ENCODE peak calls at places on chromosomes 13 and 19, in five cellular contexts. One of them, this sample, is unnamed.

GRCh38 chr19:11581740-11582139 is 4.3 kb upstream of the ACP5 start:
- DNase-seq in SK-N-SH: no peak
- DNase-seq in A549: no peak
- DNase-seq in K562: peak
- DNase-seq in GM12878: peak
- DNase-seq in this sample: peak

GRCh38 chr13:82848766-82849165 is 1033.5 kb downstream of the SLITRK1 start:
- DNase-seq in SK-N-SH: no peak
- DNase-seq in A549: no peak
- DNase-seq in GM12878: no peak
- DNase-seq in K562: no peak
- DNase-seq in this sample: no peak

GRCh38 chr13:103236213-103236612 is 170.0 kb upstream of the SLC10A2 start:
- DNase-seq in SK-N-SH: no peak
- DNase-seq in A549: no peak
- DNase-seq in GM12878: no peak
- DNase-seq in K562: no peak
- DNase-seq in this sample: no peak

GRCh38 chr19:1355974-1356865 is 27.5 kb upstream of the NDUFS7 start:
- DNase-seq in K562: no peak
- DNase-seq in SK-N-SH: no peak
- DNase-seq in A549: no peak
- DNase-seq in GM12878: no peak
- DNase-seq in this sample: peak

GRCh38 chr13:39876258-39876657 is 220.8 kb downstream of the COG6 start:
- DNase-seq in A549: peak
- DNase-seq in SK-N-SH: no peak
- DNase-seq in GM12878: no peak
- DNase-seq in K562: no peak
- DNase-seq in this sample: peak

GRCh38 chr19:13396256-13397080 is 109.8 kb downstream of the CACNA1A start:
- DNase-seq in GM12878: no peak
- DNase-seq in SK-N-SH: no peak
- DNase-seq in K562: peak
- DNase-seq in A549: peak
- DNase-seq in this sample: peak

GRCh38 chr19:591099-591958 is 1.6 kb downstream of the HCN2 start:
- DNase-seq in A549: no peak
- DNase-seq in SK-N-SH: no peak
- DNase-seq in K562: peak
- DNase-seq in GM12878: no peak
- DNase-seq in this sample: no peak

GRCh38 chr13:33229446-33230177 is 55.9 kb downstream of the STARD13 start:
- DNase-seq in A549: no peak
- DNase-seq in K562: no peak
- DNase-seq in SK-N-SH: peak
- DNase-seq in GM12878: no peak
- DNase-seq in this sample: no peak

GRCh38 chr13:106318941-106319411 is 216.5 kb downstream of the EFNB2 start:
- DNase-seq in K562: no peak
- DNase-seq in SK-N-SH: no peak
- DNase-seq in GM12878: no peak
- DNase-seq in A549: peak
- DNase-seq in this sample: peak

GRCh38 chr13:37187110-37187509 is 81.6 kb upstream of the CSNK1A1L start:
- DNase-seq in A549: no peak
- DNase-seq in SK-N-SH: no peak
- DNase-seq in K562: no peak
- DNase-seq in GM12878: no peak
- DNase-seq in this sample: no peak

GRCh38 chr13:28528848-28529247 is 33.9 kb upstream of the FLT1 start:
- DNase-seq in K562: no peak
- DNase-seq in GM12878: no peak
- DNase-seq in A549: no peak
- DNase-seq in SK-N-SH: no peak
- DNase-seq in this sample: no peak

GRCh38 chr13:28526876-28527275 is 31.9 kb upstream of the FLT1 start:
- DNase-seq in SK-N-SH: no peak
- DNase-seq in GM12878: no peak
- DNase-seq in K562: no peak
- DNase-seq in A549: no peak
- DNase-seq in this sample: no peak

GRCh38 chr13:28529836-28530235 is 34.9 kb upstream of the FLT1 start:
- DNase-seq in SK-N-SH: no peak
- DNase-seq in GM12878: no peak
- DNase-seq in A549: no peak
- DNase-seq in K562: no peak
- DNase-seq in this sample: no peak

GRCh38 chr13:28528388-28528787 is 33.5 kb upstream of the FLT1 start:
- DNase-seq in K562: peak
- DNase-seq in A549: no peak
- DNase-seq in SK-N-SH: no peak
- DNase-seq in GM12878: no peak
- DNase-seq in this sample: no peak

DNA sequence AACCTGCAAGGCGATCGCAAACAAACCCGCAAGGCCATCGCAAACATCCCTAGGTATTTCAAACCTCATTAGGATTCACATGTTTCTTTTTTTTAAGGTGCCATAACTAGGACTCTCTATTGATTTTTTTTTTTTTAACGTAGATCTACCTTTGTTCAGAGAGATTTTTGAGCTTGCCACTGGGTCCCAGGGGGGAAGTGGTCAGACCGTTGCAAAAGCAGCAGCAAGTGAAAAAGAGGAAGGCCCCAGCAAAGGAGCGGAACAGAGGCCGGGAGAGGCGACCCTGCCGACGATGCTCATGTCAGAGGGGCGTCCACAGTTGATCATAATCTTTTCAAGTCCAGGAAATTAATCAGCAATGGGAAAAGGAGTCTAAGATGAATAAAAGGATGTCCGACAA is 32.7 kb upstream of the FLT1 start:
- DNase-seq in K562: no peak
- DNase-seq in GM12878: no peak
- DNase-seq in A549: no peak
- DNase-seq in SK-N-SH: no peak
- DNase-seq in this sample: no peak
- TF ChIP-seq RCOR1 in K562: no peak
- TF ChIP-seq RCOR1 in GM12878: no peak
- TF ChIP-seq RCOR1 in A549: no peak
- TF ChIP-seq RCOR1 in SK-N-SH: no peak
- TF ChIP-seq RCOR1 in this sample: no peak

DNA sequence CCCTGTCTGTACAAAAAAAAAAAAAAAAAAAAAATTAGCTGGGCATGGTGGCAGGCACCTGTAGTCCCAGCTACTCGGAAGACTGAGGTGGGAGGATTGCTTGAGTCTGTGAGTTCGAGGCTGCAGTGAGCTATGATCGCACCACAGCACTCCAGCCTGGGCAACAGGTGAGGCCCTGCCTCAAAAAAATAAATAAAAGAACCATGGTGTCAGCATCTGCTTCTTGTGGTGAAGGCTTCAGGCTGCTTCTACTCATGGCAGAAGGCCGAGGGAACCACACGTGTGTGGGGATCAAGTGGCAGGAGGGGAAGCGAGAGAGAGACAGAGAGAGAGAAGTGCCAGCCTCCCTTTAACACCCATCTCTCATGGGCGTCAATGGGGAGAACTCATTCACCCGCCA is 13.5 kb downstream of the BCL3 start:
- DNase-seq in K562: no peak
- DNase-seq in GM12878: no peak
- DNase-seq in SK-N-SH: no peak
- DNase-seq in A549: peak
- DNase-seq in this sample: no peak
- TF ChIP-seq RCOR1 in K562: no peak
- TF ChIP-seq RCOR1 in GM12878: no peak
- TF ChIP-seq RCOR1 in SK-N-SH: no peak
- TF ChIP-seq RCOR1 in A549: no peak
- TF ChIP-seq RCOR1 in this sample: no peak

GRCh38 chr19:46306501-46306900 is 9.7 kb downstream of the HIF3A start:
- DNase-seq in SK-N-SH: no peak
- DNase-seq in GM12878: no peak
- DNase-seq in A549: no peak
- DNase-seq in K562: no peak
- DNase-seq in this sample: no peak
- TF ChIP-seq RCOR1 in SK-N-SH: no peak
- TF ChIP-seq RCOR1 in GM12878: no peak
- TF ChIP-seq RCOR1 in A549: no peak
- TF ChIP-seq RCOR1 in K562: no peak
- TF ChIP-seq RCOR1 in this sample: no peak

GRCh38 chr13:69706807-69707206 is 400.8 kb upstream of the ATXN8OS start:
- DNase-seq in K562: no peak
- DNase-seq in GM12878: no peak
- DNase-seq in SK-N-SH: no peak
- DNase-seq in A549: no peak
- DNase-seq in this sample: no peak

GRCh38 chr13:69704311-69704710 is 403.3 kb upstream of the ATXN8OS start:
- DNase-seq in K562: no peak
- DNase-seq in GM12878: no peak
- DNase-seq in SK-N-SH: no peak
- DNase-seq in A549: no peak
- DNase-seq in this sample: no peak
- TF ChIP-seq RCOR1 in K562: no peak
- TF ChIP-seq RCOR1 in GM12878: no peak
- TF ChIP-seq RCOR1 in SK-N-SH: no peak
- TF ChIP-seq RCOR1 in A549: no peak
- TF ChIP-seq RCOR1 in this sample: no peak

GRCh38 chr19:17049711-17050280 is 23.2 kb upstream of the CPAMD8 start:
- DNase-seq in SK-N-SH: no peak
- DNase-seq in K562: no peak
- DNase-seq in GM12878: no peak
- DNase-seq in A549: peak
- DNase-seq in this sample: peak

GRCh38 chr19:17055636-17056035 is 19.6 kb downstream of the HAUS8 start:
- DNase-seq in K562: no peak
- DNase-seq in SK-N-SH: no peak
- DNase-seq in A549: no peak
- DNase-seq in GM12878: no peak
- DNase-seq in this sample: no peak

GRCh38 chr19:17048885-17049453 is 22.4 kb upstream of the CPAMD8 start:
- DNase-seq in A549: no peak
- DNase-seq in K562: no peak
- DNase-seq in GM12878: no peak
- DNase-seq in SK-N-SH: no peak
- DNase-seq in this sample: no peak

GRCh38 chr19:17054746-17055145 is 20.5 kb downstream of the HAUS8 start:
- DNase-seq in SK-N-SH: no peak
- DNase-seq in GM12878: no peak
- DNase-seq in K562: no peak
- DNase-seq in A549: no peak
- DNase-seq in this sample: no peak

GRCh38 chr19:17052439-17052838 is 22.8 kb downstream of the HAUS8 start:
- DNase-seq in A549: peak
- DNase-seq in GM12878: no peak
- DNase-seq in K562: peak
- DNase-seq in SK-N-SH: peak
- DNase-seq in this sample: peak
- TF ChIP-seq RCOR1 in A549: no peak
- TF ChIP-seq RCOR1 in GM12878: no peak
- TF ChIP-seq RCOR1 in K562: no peak
- TF ChIP-seq RCOR1 in SK-N-SH: no peak
- TF ChIP-seq RCOR1 in this sample: no peak

GRCh38 chr13:79593121-79593520 is 112.2 kb downstream of the NDFIP2 start:
- DNase-seq in K562: no peak
- DNase-seq in SK-N-SH: no peak
- DNase-seq in GM12878: no peak
- DNase-seq in A549: no peak
- DNase-seq in this sample: no peak
- TF ChIP-seq RCOR1 in K562: no peak
- TF ChIP-seq RCOR1 in SK-N-SH: no peak
- TF ChIP-seq RCOR1 in GM12878: no peak
- TF ChIP-seq RCOR1 in A549: no peak
- TF ChIP-seq RCOR1 in this sample: no peak

GRCh38 chr13:20414475-20415287 is 111.0 kb downstream of the CRYL1 start:
- DNase-seq in A549: no peak
- DNase-seq in GM12878: no peak
- DNase-seq in K562: no peak
- DNase-seq in SK-N-SH: peak
- DNase-seq in this sample: no peak

GRCh38 chr13:20410726-20411125 is 114.9 kb downstream of the CRYL1 start:
- DNase-seq in A549: no peak
- DNase-seq in SK-N-SH: no peak
- DNase-seq in GM12878: no peak
- DNase-seq in K562: no peak
- DNase-seq in this sample: no peak

GRCh38 chr13:20415288-20415644 is 110.4 kb downstream of the CRYL1 start:
- DNase-seq in K562: no peak
- DNase-seq in A549: no peak
- DNase-seq in GM12878: no peak
- DNase-seq in SK-N-SH: no peak
- DNase-seq in this sample: no peak

GRCh38 chr13:20412761-20413355 is 112.8 kb downstream of the CRYL1 start:
- DNase-seq in A549: no peak
- DNase-seq in GM12878: no peak
- DNase-seq in K562: no peak
- DNase-seq in SK-N-SH: no peak
- DNase-seq in this sample: peak

DNA sequence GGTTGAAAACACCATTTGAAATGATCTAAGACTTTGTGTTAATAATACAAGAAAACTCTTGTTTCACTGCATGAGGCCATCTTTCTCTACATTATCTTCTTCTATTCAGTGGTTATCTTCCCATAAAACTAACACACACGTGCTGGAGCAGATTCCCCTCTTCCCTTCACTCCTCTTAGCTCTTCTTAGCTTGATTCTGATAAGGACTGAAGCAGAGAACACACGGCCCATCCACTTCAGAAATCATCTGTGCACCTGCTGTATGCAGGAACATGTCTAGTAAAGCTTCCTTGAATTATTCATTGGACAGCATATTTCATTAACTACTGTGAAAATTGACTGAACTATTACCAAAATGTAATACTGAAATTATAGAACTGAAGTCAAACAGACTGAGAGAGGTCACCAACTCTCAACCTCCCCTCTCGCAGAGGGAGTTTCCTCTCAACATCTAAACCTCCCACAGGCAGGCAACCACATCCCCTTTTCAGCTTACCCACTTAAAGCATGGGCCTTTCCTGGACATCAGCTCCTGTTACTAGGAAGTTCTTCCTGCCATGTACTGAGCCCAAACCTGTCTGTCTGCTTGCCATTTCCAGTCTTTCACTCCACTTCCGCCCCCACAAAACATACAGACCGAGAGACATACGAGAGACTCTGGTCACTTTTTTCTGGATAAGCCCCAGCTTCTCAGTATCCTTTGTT is 113.9 kb downstream of the CRYL1 start:
- DNase-seq in K562: no peak
- DNase-seq in SK-N-SH: no peak
- DNase-seq in A549: no peak
- DNase-seq in GM12878: peak
- DNase-seq in this sample: no peak
- TF ChIP-seq RCOR1 in K562: no peak
- TF ChIP-seq RCOR1 in SK-N-SH: no peak
- TF ChIP-seq RCOR1 in A549: no peak
- TF ChIP-seq RCOR1 in GM12878: no peak
- TF ChIP-seq RCOR1 in this sample: no peak

DNA sequence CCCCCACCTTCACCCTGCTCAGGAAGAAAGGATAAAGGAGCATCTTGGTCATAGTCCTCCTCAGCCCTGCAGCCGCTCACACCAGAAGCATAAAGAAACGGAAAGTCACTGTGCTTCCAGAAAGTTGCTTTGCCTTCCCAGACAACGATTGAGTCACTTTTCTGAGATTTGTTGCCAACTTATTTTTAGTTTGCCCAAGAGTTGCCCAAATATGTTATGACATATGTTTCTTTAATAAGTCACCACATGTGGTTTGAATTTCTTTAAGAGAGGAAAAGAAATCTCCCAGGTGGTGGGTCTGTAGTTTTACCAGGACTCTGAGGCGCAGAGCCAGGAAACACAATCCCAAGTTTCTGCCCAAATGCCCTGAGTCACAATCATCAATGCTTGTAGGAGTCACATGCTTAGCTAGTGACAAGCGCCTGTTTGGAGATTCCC is 63.4 kb upstream of the LRCH1 start:
- DNase-seq in K562: no peak
- DNase-seq in SK-N-SH: no peak
- DNase-seq in A549: no peak
- DNase-seq in GM12878: no peak
- DNase-seq in this sample: peak
- TF ChIP-seq RCOR1 in K562: no peak
- TF ChIP-seq RCOR1 in SK-N-SH: no peak
- TF ChIP-seq RCOR1 in A549: no peak
- TF ChIP-seq RCOR1 in GM12878: no peak
- TF ChIP-seq RCOR1 in this sample: no peak